ENCODE peak calls at places on chromosomes 4 and X, in five cellular contexts. T, F, C, M and Y are unnamed samples.

GRCh38 chr4:66691101-66691500 is 854.2 kb downstream of the CENPC start:
- DNase-seq in F (no peak), T (peak), M (peak), C (no peak), Y (peak)

GRCh38 chr4:108425988-108426387 is 194.4 kb upstream of the RPL34 start:
- DNase-seq in T (no peak), C (no peak), F (no peak), M (no peak), Y (no peak)

GRCh38 chr4:119646347-119647071 is 17.9 kb upstream of the PDE5A start:
- DNase-seq in T (no peak), C (no peak), M (no peak), F (no peak), Y (no peak)

GRCh38 chr4:14524236-14524635 is 478.0 kb upstream of the CPEB2 start:
- DNase-seq in T (no peak), M (no peak), F (no peak), C (no peak), Y (no peak)

GRCh38 chr4:20394471-20394870 is 142.8 kb downstream of the SLIT2 start:
- DNase-seq in F (no peak), T (no peak), C (no peak), M (no peak), Y (no peak)

GRCh38 chrX:154411322-154411980 is at the start of gene TAFAZZIN:
- DNase-seq in M (peak), T (peak), F (peak), C (peak), Y (peak)

GRCh38 chrX:15475486-15475885 is 17.6 kb downstream of the PIR start:
- DNase-seq in C (no peak), M (no peak), T (no peak), F (no peak), Y (no peak)

GRCh38 chrX:134472041-134472440 is 12.1 kb downstream of the HPRT1 start:
- DNase-seq in M (no peak), F (no peak), T (no peak), C (no peak), Y (no peak)

GRCh38 chrX:87517571-87518141 is at the start of gene KLHL4:
- DNase-seq in T (peak), M (peak), C (no peak), F (no peak), Y (peak)

GRCh38 chr4:44545781-44546180 is 97.2 kb upstream of the KCTD8 start:
- DNase-seq in M (no peak), F (no peak), T (no peak), C (no peak), Y (no peak)

GRCh38 chrX:150408561-150408960 is 45.4 kb downstream of the MAMLD1 start:
- DNase-seq in M (no peak), T (no peak), C (no peak), F (no peak), Y (no peak)

GRCh38 chr4:55742655-55743191 is 76.9 kb upstream of the EXOC1L start:
- DNase-seq in C (no peak), F (no peak), M (no peak), T (no peak), Y (no peak)

GRCh38 chr4:38290360-38290759 is 330.2 kb downstream of the PTTG2 start:
- DNase-seq in C (no peak), M (no peak), F (no peak), T (no peak), Y (no peak)

GRCh38 chrX:138877746-138878145 is 166.2 kb upstream of the FGF13 start:
- DNase-seq in C (no peak), T (no peak), F (no peak), M (no peak), Y (no peak)

GRCh38 chr4:45283352-45283751 is 557.0 kb upstream of the GNPDA2 start:
- DNase-seq in T (no peak), F (peak), C (no peak), M (no peak), Y (no peak)

GRCh38 chrX:17553961-17554482 is 179.0 kb downstream of the NHS start:
- DNase-seq in F (no peak), M (no peak), T (no peak), C (no peak), Y (no peak)

GRCh38 chr4:24282446-24282845 is 301.9 kb downstream of the DHX15 start:
- DNase-seq in F (no peak), T (no peak), C (no peak), M (no peak), Y (no peak)

GRCh38 chr4:51999250-51999649 is 20.9 kb downstream of the LRRC66 start:
- DNase-seq in F (no peak), C (no peak), T (no peak), M (no peak), Y (no peak)